ENCODE peak calls at places on chromosomes 12 and 14, in eight cellular contexts. D is mucosa of gallbladder, J is substantia nigra, W is GM03348, Z is GM10248, Y is neural progenitor cell, I is activated T-cell treated with anti-CD3 and anti-CD28 coated beads for 4 hours, O is ACHN. P is an unnamed sample.

GRCh38 chr12:67988600-67988999 is 647 bp upstream of the IFNG-AS1 start:
- DNase-seq in J (no peak), O (no peak), Y (peak), D (no peak), I (no peak), Z (peak), W (no peak), P (no peak)

GRCh38 chr14:95896628-95897027 is 20.0 kb downstream of the TUNAR start:
- DNase-seq in D (no peak), Z (no peak), I (no peak), Y (no peak), W (no peak), J (no peak), O (no peak), P (no peak)

GRCh38 chr14:87899228-87899627 is 93.8 kb downstream of the GALC start:
- DNase-seq in O (no peak), Z (no peak), J (no peak), W (no peak), Y (no peak), D (no peak), I (no peak), P (no peak)

GRCh38 chr12:64082866-64083268 is 139.2 kb downstream of the KICS2 start:
- DNase-seq in I (no peak), Y (no peak), J (no peak), W (no peak), O (no peak), D (no peak), Z (no peak), P (no peak)

GRCh38 chr12:103858953-103859601 is 18.0 kb upstream of the NT5DC3 start:
- DNase-seq in J (no peak), Y (no peak), Z (no peak), D (peak), I (no peak), W (peak), O (peak), P (peak)

GRCh38 chr14:67704484-67705089 is 2.9 kb downstream of the RDH12 start:
- DNase-seq in I (peak), O (peak), Y (peak), D (peak), Z (peak), W (peak), J (peak), P (peak)

GRCh38 chr14:104547310-104547997 is 32.1 kb upstream of the C14orf180 start:
- DNase-seq in J (no peak), I (no peak), D (no peak), Z (no peak), O (no peak), W (no peak), Y (no peak), P (no peak)

GRCh38 chr14:22230517-22230916 is 358.5 kb downstream of the DAD1 start:
- DNase-seq in J (no peak), W (no peak), Y (no peak), O (no peak), Z (no peak), I (no peak), D (no peak), P (no peak)

P was measured in AG10803.